ENCODE peak calls at places on chromosome 1, in nine cellular contexts. O, K, E, U, J, L, B, H and A are unnamed samples.

GRCh38 chr1:103900005-103900404 is 150.3 kb downstream of the AMY1C start:
- DNase-seq in U (no peak), L (no peak), E (no peak), O (no peak), K (no peak), B (no peak), H (no peak), J (no peak), A (no peak)

GRCh38 chr1:20401405-20402010 is 84.5 kb downstream of the CAMK2N1 start:
- DNase-seq in E (no peak), H (no peak), K (no peak), B (no peak), U (no peak), L (no peak), O (no peak), J (no peak), A (no peak)

GRCh38 chr1:187051618-187052232 is 223.0 kb downstream of the PLA2G4A start:
- DNase-seq in K (no peak), B (no peak), L (peak), J (no peak), U (peak), H (peak), E (no peak), O (peak), A (no peak)

GRCh38 chr1:6127587-6128163 is 52.4 kb downstream of the CHD5 start:
- DNase-seq in L (peak), O (peak), E (peak), B (peak), K (peak), H (peak), J (peak), U (no peak), A (peak)

GRCh38 chr1:150981177-150981804 is 801 bp upstream of the ANXA9 start:
- DNase-seq in O (peak), B (no peak), U (no peak), L (no peak), E (no peak), K (no peak), J (no peak), H (peak), A (peak)

GRCh38 chr1:23567629-23567995 is 8.3 kb upstream of the ID3 start:
- DNase-seq in J (no peak), B (peak), K (no peak), L (no peak), H (no peak), O (no peak), U (no peak), E (no peak), A (peak)

GRCh38 chr1:201260648-201261311 is 22.5 kb upstream of the PKP1 start:
- DNase-seq in H (no peak), E (no peak), K (no peak), J (no peak), B (no peak), L (no peak), O (no peak), U (no peak), A (no peak)

GRCh38 chr1:205446828-205447227 is 9.0 kb downstream of the BLACAT1 start:
- DNase-seq in J (no peak), E (peak), H (no peak), O (peak), U (no peak), B (peak), K (no peak), L (peak), A (no peak)

GRCh38 chr1:158999301-159000069 is 10.2 kb upstream of the IFI16 start:
- DNase-seq in K (no peak), O (peak), U (peak), H (peak), E (peak), L (peak), J (no peak), B (peak), A (no peak)

GRCh38 chr1:100443739-100444571 is 91.6 kb downstream of the CDC14A start:
- DNase-seq in K (no peak), O (no peak), E (no peak), B (no peak), J (no peak), H (no peak), U (no peak), L (peak), A (no peak)

GRCh38 chr1:102799496-102799895 is 308.8 kb downstream of the COL11A1 start:
- DNase-seq in U (peak), B (no peak), J (no peak), H (no peak), K (no peak), E (no peak), O (no peak), L (no peak), A (no peak)

GRCh38 chr1:197521118-197521739 is 253.2 kb downstream of the CRB1 start:
- DNase-seq in B (no peak), L (peak), O (peak), H (peak), J (no peak), E (no peak), U (peak), K (no peak), A (no peak)

GRCh38 chr1:119217429-119217828 is 77.0 kb upstream of the WARS2 start:
- DNase-seq in H (no peak), K (no peak), O (no peak), J (no peak), L (no peak), B (no peak), U (no peak), E (no peak), A (no peak)

GRCh38 chr1:225445644-225446297 is 17.9 kb upstream of the LBR start:
- DNase-seq in E (no peak), L (peak), H (no peak), U (no peak), J (no peak), K (no peak), B (no peak), O (no peak), A (no peak)

GRCh38 chr1:247407180-247407616 is 8.8 kb upstream of the NLRP3 start:
- DNase-seq in J (peak), K (peak), O (no peak), B (peak), H (no peak), U (no peak), L (no peak), E (peak), A (peak)

GRCh38 chr1:18927654-18928272 is 25.4 kb upstream of the ALDH4A1 start:
- DNase-seq in K (no peak), J (no peak), H (no peak), B (no peak), E (peak), L (peak), O (no peak), U (no peak), A (no peak)

GRCh38 chr1:182069028-182069466 is 7.5 kb upstream of the ZNF648 start:
- DNase-seq in L (peak), B (peak), K (no peak), J (no peak), E (peak), U (no peak), H (peak), O (peak), A (peak)

GRCh38 chr1:118184737-118185082 is 318 bp downstream of the SPAG17 start:
- DNase-seq in U (no peak), L (no peak), O (no peak), B (no peak), K (no peak), J (no peak), H (no peak), E (no peak), A (no peak)

GRCh38 chr1:233033366-233033765 is 83.0 kb downstream of the NTPCR start:
- DNase-seq in K (no peak), O (no peak), U (peak), L (peak), H (peak), E (no peak), B (no peak), J (no peak), A (no peak)

GRCh38 chr1:106875622-106876021 is 180.9 kb upstream of the PRMT6 start:
- DNase-seq in U (no peak), O (no peak), E (no peak), K (no peak), H (no peak), B (no peak), L (no peak), J (no peak), A (no peak)

GRCh38 chr1:110292031-110292300 is 47.2 kb upstream of the RBM15 start:
- DNase-seq in K (no peak), J (no peak), E (no peak), U (no peak), O (no peak), L (no peak), B (no peak), H (no peak), A (no peak)

GRCh38 chr1:55640708-55641473 is 425.7 kb upstream of the USP24 start:
- DNase-seq in H (peak), O (no peak), J (peak), K (peak), L (peak), B (peak), E (peak), U (peak), A (peak)

GRCh38 chr1:70168283-70168682 is 37.1 kb downstream of the LRRC40 start:
- DNase-seq in U (no peak), K (no peak), H (no peak), B (no peak), L (no peak), J (no peak), E (no peak), O (no peak), A (no peak)

GRCh38 chr1:235009074-235009473 is 119.6 kb downstream of the TOMM20 start:
- DNase-seq in K (no peak), E (no peak), H (no peak), O (no peak), L (no peak), U (no peak), B (no peak), J (no peak), A (no peak)

GRCh38 chr1:62057631-62058290 is 136.9 kb upstream of the L1TD1 start:
- DNase-seq in H (no peak), O (no peak), K (no peak), L (no peak), U (no peak), E (no peak), B (no peak), J (no peak), A (no peak)

GRCh38 chr1:208243851-208244583 is at the start of gene PLXNA2:
- DNase-seq in O (peak), K (peak), E (peak), L (peak), H (peak), B (peak), J (peak), U (peak), A (peak)

GRCh38 chr1:155197901-155198546 is 9.7 kb downstream of the THBS3 start:
- DNase-seq in H (no peak), K (no peak), E (no peak), J (no peak), L (no peak), O (no peak), B (no peak), U (no peak), A (no peak)